ENCODE peak calls at places on chromosomes 13 and 19, in four cellular contexts. K is breast epithelium, L is right atrium auricular region, I is keratinocyte. Q is an unnamed sample.

GRCh38 chr19:4970558-4971423 is 1.9 kb downstream of the KDM4B start:
- DNase-seq in L (no peak), K (no peak), I (no peak), Q (no peak)

GRCh38 chr13:40094056-40094455 is 438.6 kb downstream of the COG6 start:
- DNase-seq in K (no peak), L (no peak), I (no peak), Q (no peak)

GRCh38 chr19:43495082-43495481 is 9.5 kb downstream of the PHLDB3 start:
- DNase-seq in L (no peak), I (no peak), K (no peak), Q (no peak)

GRCh38 chr19:52637718-52638585 is at the start of gene ZNF83:
- DNase-seq in K (peak; percentile 95), I (peak; percentile 77), L (peak; percentile 98), Q (peak; percentile 52)

GRCh38 chr13:67229438-67230242 is 496 bp downstream of the PCDH9 start:
- DNase-seq in K (no peak), L (no peak), I (no peak), Q (no peak)

GRCh38 chr19:38425810-38426466 is at the start of gene RASGRP4:
- DNase-seq in I (no peak), K (no peak), L (no peak), Q (no peak)

GRCh38 chr19:19087676-19088075 is 23.9 kb downstream of the SLC25A42 start:
- DNase-seq in I (no peak), K (no peak), L (no peak), Q (no peak)

GRCh38 chr19:4524808-4525562 is 6.7 kb upstream of the PLIN4 start:
- DNase-seq in I (no peak), L (no peak), K (no peak), Q (no peak)

GRCh38 chr13:27644302-27644701 is 22.6 kb downstream of the POLR1D start:
- DNase-seq in I (no peak), L (no peak), K (peak; percentile 24), Q (no peak)

GRCh38 chr13:52879950-52880650 is 31.7 kb upstream of the PCDH8 start:
- DNase-seq in I (no peak), K (no peak), L (no peak), Q (no peak)

GRCh38 chr19:21694171-21694906 is 73.0 kb downstream of the ZNF100 start:
- DNase-seq in I (no peak), K (no peak), L (no peak), Q (no peak)

GRCh38 chr13:45879666-45880065 is 28.1 kb upstream of the SIAH3 start:
- DNase-seq in I (no peak), K (peak; percentile 84), L (no peak), Q (no peak)

GRCh38 chr19:55206664-55207500 is 2.4 kb downstream of the PTPRH start:
- DNase-seq in L (peak; percentile 89), I (peak; percentile 59), K (peak; percentile 38), Q (peak; percentile 40)

GRCh38 chr13:64332048-64332447 is 2898.1 kb downstream of the PCDH9 start:
- DNase-seq in K (no peak), L (no peak), I (no peak), Q (no peak)

GRCh38 chr13:77002590-77003190 is 10.8 kb downstream of the CLN5 start:
- DNase-seq in K (no peak), I (no peak), L (no peak), Q (no peak)

GRCh38 chr13:21478881-21479808 is 20.0 kb upstream of the ZDHHC20 start:
- DNase-seq in I (no peak), K (no peak), L (no peak), Q (no peak)

GRCh38 chr19:50741179-50741933 is 18.2 kb downstream of the CLEC11A start:
- DNase-seq in K (no peak), L (no peak), I (no peak), Q (no peak)

GRCh38 chr19:56840452-56841193 is at the start of the genes PEG3 and ZIM2:
- DNase-seq in L (peak; percentile 77), I (no peak), K (peak; percentile 51), Q (no peak)

GRCh38 chr13:39364797-39365468 is 238.1 kb downstream of the LHFPL6 start:
- DNase-seq in I (no peak), L (no peak), K (no peak), Q (peak; percentile 50)

GRCh38 chr13:84479656-84480055 is 597.4 kb upstream of the SLITRK1 start:
- DNase-seq in I (peak; percentile 52), L (no peak), K (no peak), Q (peak; percentile 70)

GRCh38 chr19:54425382-54425723 is 10.1 kb downstream of the TTYH1 start:
- DNase-seq in I (no peak), L (no peak), K (no peak), Q (no peak)

GRCh38 chr13:105908581-105908980 is 626.9 kb downstream of the EFNB2 start:
- DNase-seq in K (no peak), L (no peak), I (no peak), Q (no peak)

GRCh38 chr19:30870861-30871260 is 478.4 kb downstream of the TSHZ3 start:
- DNase-seq in K (no peak), L (no peak), I (no peak), Q (no peak)

GRCh38 chr19:55319786-55320185 is 5.4 kb downstream of the TMEM150B start:
- DNase-seq in I (no peak), K (no peak), L (no peak), Q (no peak)

GRCh38 chr19:38388310-38389100 is at the start of gene SPRED3:
- DNase-seq in L (no peak), I (no peak), K (peak; percentile 37), Q (no peak)

GRCh38 chr19:45999653-46000121 is 4.4 kb downstream of the CCDC61 start:
- DNase-seq in K (no peak), I (no peak), L (no peak), Q (no peak)

GRCh38 chr13:95471960-95472359 is 80.6 kb upstream of the CLDN10 start:
- DNase-seq in K (no peak), I (no peak), L (no peak), Q (no peak)

GRCh38 chr19:41531438-41532311 is 44.3 kb upstream of the CEACAM21 start:
- DNase-seq in I (no peak), L (peak; percentile 89), K (peak; percentile 90), Q (no peak)

GRCh38 chr19:35462476-35462953 is 14.5 kb downstream of the FFAR2 start:
- DNase-seq in K (no peak), L (no peak), I (no peak), Q (no peak)

GRCh38 chr19:6015841-6016545 is 38.1 kb upstream of the RANBP3 start:
- DNase-seq in K (no peak), L (no peak), I (no peak), Q (no peak)

GRCh38 chr13:29969286-29969685 is 118.9 kb upstream of the UBL3 start:
- DNase-seq in K (no peak), I (no peak), L (no peak), Q (no peak)

GRCh38 chr19:1655131-1655981 is 2.9 kb upstream of the TCF3 start:
- DNase-seq in K (no peak), I (no peak), L (no peak), Q (no peak)

GRCh38 chr13:80048802-80049201 is 292.1 kb downstream of the SPRY2 start:
- DNase-seq in I (peak; percentile 66), K (peak; percentile 67), L (peak; percentile 87), Q (peak; percentile 74)

GRCh38 chr19:13492128-13492527 is 14.2 kb downstream of the CACNA1A start:
- DNase-seq in L (no peak), K (no peak), I (no peak), Q (no peak)

GRCh38 chr19:43148233-43148632 is 38.1 kb downstream of the PSG5 start:
- DNase-seq in I (peak; percentile 92), K (peak; percentile 25), L (no peak), Q (peak; percentile 91)

GRCh38 chr13:91133941-91134772 is 213.3 kb upstream of the MIR17HG start:
- DNase-seq in K (peak; percentile 37), I (peak; percentile 36), L (no peak), Q (peak; percentile 6)

GRCh38 chr19:39438270-39438934 is 2.7 kb upstream of the RPS16 start:
- DNase-seq in L (no peak), K (no peak), I (no peak), Q (no peak)

GRCh38 chr19:10146142-10146541 is 26.4 kb upstream of the EIF3G start:
- DNase-seq in K (no peak), L (no peak), I (no peak), Q (no peak)
- H3K27ac ChIP-seq in K (no peak overlapping the region), L (no peak overlapping the region), I (no peak overlapping the region), Q (no peak overlapping the region)

GRCh38 chr13:75418997-75419396 is 63.0 kb downstream of the TBC1D4 start:
- DNase-seq in K (no peak), I (no peak), L (no peak), Q (no peak)

GRCh38 chr13:75419656-75420055 is 62.3 kb downstream of the TBC1D4 start:
- DNase-seq in I (no peak), K (no peak), L (no peak), Q (no peak)

GRCh38 chr13:75417647-75418046 is 64.3 kb downstream of the TBC1D4 start:
- DNase-seq in I (no peak), K (no peak), L (no peak), Q (peak; percentile 49)

GRCh38 chr13:75417006-75417384 is 65.0 kb downstream of the TBC1D4 start:
- DNase-seq in K (no peak), I (no peak), L (no peak), Q (no peak)

DNA sequence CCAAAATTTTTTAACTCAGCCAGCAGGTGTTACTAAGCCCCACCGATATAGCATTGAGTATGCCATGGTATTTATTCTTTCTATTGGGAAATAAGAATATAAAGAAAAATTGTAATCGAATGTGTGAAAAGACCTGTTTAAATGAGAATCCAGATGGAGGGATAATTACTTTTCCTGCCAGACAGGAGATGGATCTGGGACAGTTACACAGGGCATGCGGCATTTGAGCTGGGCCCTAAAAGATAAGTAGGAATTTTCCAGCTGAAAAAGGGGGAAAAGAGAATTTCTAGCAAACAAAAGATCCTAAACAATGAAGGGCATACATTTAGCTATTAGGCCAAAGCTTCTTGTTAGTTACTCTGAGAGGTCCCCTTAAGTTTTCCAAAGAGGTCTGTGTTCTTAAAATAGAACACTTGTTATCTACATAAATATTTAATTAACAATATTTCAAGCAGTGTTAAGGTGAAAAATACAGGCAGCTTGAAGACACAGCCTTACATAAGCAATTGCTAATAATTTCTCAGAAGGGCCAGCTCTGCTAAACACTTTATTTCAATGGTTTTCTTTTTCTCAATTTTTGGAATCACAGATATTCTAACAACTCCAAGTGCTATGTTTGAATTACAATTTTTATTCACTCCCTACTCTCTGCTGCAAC is 63.7 kb downstream of the TBC1D4 start:
- DNase-seq in L (no peak), I (no peak), K (no peak), Q (no peak)
- H3K27ac ChIP-seq in L (peak overlapping the region; percentile 24), I (no peak overlapping the region), K (no peak overlapping the region), Q (no peak overlapping the region)

GRCh38 chr19:17466487-17466850 is 3.9 kb upstream of the SLC27A1 start:
- DNase-seq in I (no peak), K (no peak), L (no peak), Q (no peak)
- H3K27ac ChIP-seq in I (no peak overlapping the region), K (no peak overlapping the region), L (peak overlapping the region; percentile 90), Q (no peak overlapping the region)

GRCh38 chr19:34229721-34230120 is 24.6 kb upstream of the GARRE1 start:
- DNase-seq in K (no peak), I (no peak), L (no peak), Q (no peak)
- H3K27ac ChIP-seq in K (no peak overlapping the region), I (no peak overlapping the region), L (no peak overlapping the region), Q (no peak overlapping the region)